ENCODE peak calls at places on chromosome X, in seven cellular contexts. U, E, I, M, W, L and O are unnamed samples.

GRCh38 chrX:139969286-139969685 is 4.0 kb upstream of the CXorf66 start:
- DNase-seq in U (peak; percentile 21), M (no peak), E (no peak), L (no peak), W (no peak), I (no peak), O (no peak)

GRCh38 chrX:45696762-45697161 is 496.1 kb upstream of the DIPK2B start:
- DNase-seq in I (no peak), E (no peak), M (no peak), L (no peak), W (no peak), U (no peak), O (no peak)

GRCh38 chrX:45714864-45715263 is 514.2 kb upstream of the DIPK2B start:
- DNase-seq in E (no peak), I (peak; percentile 82), W (no peak), M (peak; percentile 79), L (peak; percentile 64), U (peak; percentile 55), O (no peak)

GRCh38 chrX:9341305-9342201 is 123.3 kb upstream of the TBL1X start:
- DNase-seq in W (no peak), M (peak; percentile 62), I (no peak), E (peak; percentile 3), L (no peak), U (peak; percentile 89), O (peak; percentile 43)

GRCh38 chrX:8653956-8654355 is 78.0 kb downstream of the ANOS1 start:
- DNase-seq in M (no peak), W (no peak), E (no peak), U (no peak), I (no peak), L (peak; percentile 39), O (no peak)

GRCh38 chrX:31136144-31136572 is 64.3 kb upstream of the FTHL17 start:
- DNase-seq in L (no peak), I (no peak), E (no peak), W (no peak), M (no peak), U (peak; percentile 39), O (no peak)

GRCh38 chrX:103913356-103914020 is 48.9 kb upstream of the TMSB15B start:
- DNase-seq in E (no peak), W (no peak), U (no peak), L (no peak), M (peak; percentile 11), I (no peak), O (no peak)

GRCh38 chrX:115260330-115260729 is 26.4 kb upstream of the LRCH2 start:
- DNase-seq in M (peak; percentile 35), I (no peak), E (no peak), U (no peak), L (peak; percentile 7), W (no peak), O (no peak)

GRCh38 chrX:151974336-151975227 is at the start of gene GABRE:
- DNase-seq in U (no peak), W (no peak), E (peak; percentile 24), M (peak; percentile 76), L (no peak), I (no peak), O (peak; percentile 82)

GRCh38 chrX:22081475-22082092 is 49.5 kb downstream of the PHEX start:
- DNase-seq in I (peak; percentile 8), W (peak; percentile 2), L (peak; percentile 43), M (peak; percentile 67), U (peak; percentile 67), E (peak; percentile 33), O (peak; percentile 43)

GRCh38 chrX:30875957-30876356 is 13.1 kb downstream of the TAB3 start:
- DNase-seq in U (peak; percentile 2), L (peak; percentile 90), I (no peak), E (no peak), M (peak; percentile 81), W (no peak), O (no peak)

GRCh38 chrX:40090961-40091360 is 6.8 kb downstream of the BCOR start:
- DNase-seq in I (no peak), E (no peak), W (no peak), U (no peak), M (no peak), L (no peak), O (peak; percentile 51)

GRCh38 chrX:42754582-42754981 is 23.4 kb downstream of the PPP1R2C start:
- DNase-seq in M (no peak), U (no peak), L (no peak), I (no peak), E (no peak), W (no peak), O (no peak)

GRCh38 chrX:23938690-23939089 is 30.9 kb downstream of the CXorf58 start:
- DNase-seq in W (no peak), U (no peak), I (no peak), L (no peak), M (peak; percentile 52), E (no peak), O (no peak)

GRCh38 chrX:98654565-98654964 is 1755.5 kb downstream of the PCDH19 start:
- DNase-seq in L (no peak), U (no peak), W (no peak), I (no peak), M (no peak), E (no peak), O (no peak)

DNA sequence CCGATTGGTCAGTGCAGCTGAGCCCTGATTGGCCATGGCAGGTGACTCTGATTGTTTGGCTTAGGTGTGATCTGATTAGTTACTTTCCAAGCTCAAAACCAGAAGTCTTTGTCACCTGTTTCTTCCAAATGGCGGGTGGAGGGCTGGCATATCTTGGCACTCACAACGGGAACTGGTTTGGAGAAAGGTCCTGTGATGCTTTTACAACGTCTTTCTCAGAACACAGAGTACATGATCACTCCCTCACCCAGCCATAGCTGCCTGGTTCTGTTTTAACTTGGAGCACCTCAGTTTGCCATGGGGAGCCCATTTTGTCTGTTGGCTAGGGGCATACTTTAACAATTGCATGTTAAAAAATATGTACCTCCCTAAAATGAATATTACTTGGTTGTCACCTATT is 13.0 kb upstream of the XK start:
- DNase-seq in M (no peak), U (no peak), L (no peak), I (no peak), E (no peak), W (no peak), O (no peak)
- H3K27me3 ChIP-seq in M (no peaks in the 10 kb centered on the region), U (no peaks in the 10 kb centered on the region), L (no peaks in the 10 kb centered on the region), I (no peaks in the 10 kb centered on the region), E (no peaks in the 10 kb centered on the region), W (no peaks in the 10 kb centered on the region), O (no peaks in the 10 kb centered on the region)

DNA sequence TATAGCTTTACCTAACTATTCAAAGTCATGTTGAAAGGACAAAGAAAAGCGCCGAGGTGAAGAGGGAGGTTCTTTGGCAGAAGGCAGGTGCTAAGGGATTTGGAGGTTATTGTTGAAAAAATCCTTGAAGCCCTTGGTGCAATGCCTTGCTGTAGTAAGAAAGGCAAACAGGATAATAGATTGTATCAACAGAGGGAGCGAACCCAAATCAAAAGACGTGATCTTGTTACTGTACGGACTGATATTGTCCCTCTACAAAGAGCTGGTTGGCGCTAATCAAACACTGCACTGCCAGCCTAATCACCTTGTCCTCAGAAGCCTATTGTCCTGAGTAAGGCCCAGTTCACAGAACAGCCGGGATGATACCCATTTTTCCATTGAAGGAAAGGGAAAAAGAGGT is 182.9 kb downstream of the ZIC3 start:
- DNase-seq in E (no peak), I (no peak), W (no peak), L (no peak), M (no peak), U (no peak), O (no peak)
- H3K4me3 ChIP-seq in E (no peak overlapping the region), I (no peak overlapping the region), W (no peak overlapping the region), L (no peak overlapping the region), M (no peak overlapping the region), U (no peak overlapping the region), O (no peak overlapping the region)

GRCh38 chrX:47200385-47201150 is 6.9 kb downstream of the UBA1 start:
- DNase-seq in I (no peak), E (no peak), U (no peak), M (peak; percentile 93), L (peak; percentile 71), W (peak; percentile 22), O (no peak)

GRCh38 chrX:47201545-47201944 is 7.9 kb downstream of the UBA1 start:
- DNase-seq in I (no peak), M (no peak), L (no peak), W (no peak), E (no peak), U (no peak), O (no peak)

GRCh38 chrX:47202316-47202715 is 8.7 kb downstream of the UBA1 start:
- DNase-seq in U (no peak), E (no peak), L (no peak), M (no peak), W (no peak), I (no peak), O (no peak)

GRCh38 chrX:47204970-47205369 is 11.3 kb downstream of the UBA1 start:
- DNase-seq in I (no peak), L (no peak), E (no peak), U (no peak), M (no peak), W (no peak), O (peak; percentile 67)

GRCh38 chrX:47202877-47203276 is 9.2 kb downstream of the UBA1 start:
- DNase-seq in E (no peak), M (no peak), W (no peak), I (no peak), L (no peak), U (no peak), O (no peak)
- H3K36me3 ChIP-seq in E (peaks cover 67% of the 10 kb centered on the region), M (peaks cover 24% of the 10 kb centered on the region), W (peaks cover 23% of the 10 kb centered on the region), I (peaks cover 54% of the 10 kb centered on the region), L (peaks cover 60% of the 10 kb centered on the region), U (peaks cover 100% of the 10 kb centered on the region), O (peaks cover 79% of the 10 kb centered on the region)

GRCh38 chrX:129652565-129653169 is 2.1 kb downstream of the APLN start:
- DNase-seq in I (no peak), W (no peak), M (peak; percentile 17), U (no peak), L (no peak), E (no peak), O (no peak)

GRCh38 chrX:129655547-129656248 is 942 bp upstream of the APLN start:
- DNase-seq in L (peak; percentile 23), U (peak; percentile 7), M (no peak), I (no peak), E (no peak), W (no peak), O (peak; percentile 72)

GRCh38 chrX:129653181-129653984 is 1.4 kb downstream of the APLN start:
- DNase-seq in E (no peak), I (no peak), L (no peak), U (no peak), W (no peak), M (no peak), O (peak; percentile 73)

GRCh38 chrX:129654652-129655546 is at the start of gene APLN:
- DNase-seq in U (peak; percentile 12), M (peak; percentile 68), I (no peak), L (peak; percentile 30), E (peak; percentile 20), W (no peak), O (peak; percentile 86)

DNA sequence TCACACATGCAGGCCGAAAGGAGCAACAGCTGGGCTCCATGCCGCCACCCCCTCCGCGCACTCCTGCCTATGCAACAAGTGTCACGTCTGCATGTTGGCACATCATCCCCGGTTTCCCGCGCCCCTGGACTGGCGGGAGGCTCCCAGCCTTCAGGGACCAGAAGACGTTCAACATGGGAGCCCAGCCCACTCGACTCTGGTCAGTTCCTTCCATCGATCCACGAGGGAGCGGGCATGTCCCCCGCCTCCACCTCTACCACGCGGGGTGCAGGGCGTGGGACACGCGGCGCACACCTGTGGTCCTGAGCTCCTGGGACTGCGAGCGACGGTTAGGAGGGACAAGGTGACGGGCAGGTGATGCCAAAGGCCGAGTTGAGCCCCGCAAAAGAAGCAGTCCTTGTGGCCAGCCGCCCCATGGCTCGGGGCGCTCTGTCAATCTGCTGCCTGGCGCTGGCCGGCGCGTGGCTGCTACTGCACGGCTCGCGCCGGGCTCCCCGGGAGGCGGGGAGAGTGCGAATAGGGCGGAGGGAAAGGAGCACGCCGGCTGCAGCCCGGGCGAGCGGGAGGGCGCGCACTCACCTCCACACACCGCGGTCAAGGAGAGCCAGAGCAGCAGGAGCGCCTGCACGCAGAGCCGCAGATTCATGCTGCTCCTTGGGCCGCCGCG is 638 bp downstream of the APLN start:
- DNase-seq in E (no peak), U (peak; percentile 15), L (peak; percentile 23), M (peak; percentile 18), I (no peak), W (no peak), O (peak; percentile 83)
- H3K27me3 ChIP-seq in E (peaks cover 17% of the 10 kb centered on the region), U (no peaks in the 10 kb centered on the region), L (no peaks in the 10 kb centered on the region), M (no peaks in the 10 kb centered on the region), I (no peaks in the 10 kb centered on the region), W (no peaks in the 10 kb centered on the region), O (peaks cover 57% of the 10 kb centered on the region)